ENCODE peak calls at places on chromosomes 13 and 19, in nine cellular contexts. One of them, this sample, is unnamed.

GRCh38 chr13:73549717-73550116 is 490.9 kb downstream of the KLF5 start:
- DNase-seq in tibial nerve: no peak
- DNase-seq in stimulated activated CD4-positive, alpha-beta T cell treated with anti-CD3 and anti-CD28 coated beads, Interleukin-1b, Interleukin-23, amount 100 ng/mL, for 1 hour: no peak
- DNase-seq in left cardiac atrium: no peak
- DNase-seq in right cardiac atrium: no peak
- DNase-seq in germinal center: no peak
- DNase-seq in M059J: no peak
- DNase-seq in kidney tubule cell: no peak
- DNase-seq in activated CD8-positive, alpha-beta memory T cell treated with anti-CD3 and anti-CD28 coated beads for 1 hour: no peak
- DNase-seq in this sample: no peak

GRCh38 chr13:48412881-48413351 is at the start of gene LPAR6:
- DNase-seq in tibial nerve: peak
- DNase-seq in stimulated activated CD4-positive, alpha-beta T cell treated with anti-CD3 and anti-CD28 coated beads, Interleukin-1b, Interleukin-23, amount 100 ng/mL, for 1 hour: no peak
- DNase-seq in left cardiac atrium: no peak
- DNase-seq in right cardiac atrium: no peak
- DNase-seq in germinal center: no peak
- DNase-seq in M059J: no peak
- DNase-seq in kidney tubule cell: peak
- DNase-seq in activated CD8-positive, alpha-beta memory T cell treated with anti-CD3 and anti-CD28 coated beads for 1 hour: no peak
- DNase-seq in this sample: peak

GRCh38 chr19:13652810-13653590 is 111.3 kb upstream of the MRI1 start:
- DNase-seq in tibial nerve: no peak
- DNase-seq in stimulated activated CD4-positive, alpha-beta T cell treated with anti-CD3 and anti-CD28 coated beads, Interleukin-1b, Interleukin-23, amount 100 ng/mL, for 1 hour: no peak
- DNase-seq in left cardiac atrium: no peak
- DNase-seq in right cardiac atrium: no peak
- DNase-seq in germinal center: no peak
- DNase-seq in M059J: no peak
- DNase-seq in kidney tubule cell: no peak
- DNase-seq in activated CD8-positive, alpha-beta memory T cell treated with anti-CD3 and anti-CD28 coated beads for 1 hour: no peak
- DNase-seq in this sample: peak

GRCh38 chr13:20526664-20527063 is 1.0 kb upstream of the CRYL1 start:
- DNase-seq in tibial nerve: no peak
- DNase-seq in stimulated activated CD4-positive, alpha-beta T cell treated with anti-CD3 and anti-CD28 coated beads, Interleukin-1b, Interleukin-23, amount 100 ng/mL, for 1 hour: no peak
- DNase-seq in left cardiac atrium: no peak
- DNase-seq in right cardiac atrium: no peak
- DNase-seq in germinal center: no peak
- DNase-seq in M059J: peak
- DNase-seq in kidney tubule cell: peak
- DNase-seq in activated CD8-positive, alpha-beta memory T cell treated with anti-CD3 and anti-CD28 coated beads for 1 hour: no peak
- DNase-seq in this sample: no peak

GRCh38 chr13:39385621-39386231 is 217.3 kb downstream of the LHFPL6 start:
- DNase-seq in tibial nerve: no peak
- DNase-seq in stimulated activated CD4-positive, alpha-beta T cell treated with anti-CD3 and anti-CD28 coated beads, Interleukin-1b, Interleukin-23, amount 100 ng/mL, for 1 hour: no peak
- DNase-seq in left cardiac atrium: no peak
- DNase-seq in right cardiac atrium: no peak
- DNase-seq in germinal center: no peak
- DNase-seq in M059J: peak
- DNase-seq in kidney tubule cell: no peak
- DNase-seq in activated CD8-positive, alpha-beta memory T cell treated with anti-CD3 and anti-CD28 coated beads for 1 hour: no peak
- DNase-seq in this sample: no peak

GRCh38 chr19:531753-532571 is at the start of gene CDC34:
- DNase-seq in tibial nerve: no peak
- DNase-seq in stimulated activated CD4-positive, alpha-beta T cell treated with anti-CD3 and anti-CD28 coated beads, Interleukin-1b, Interleukin-23, amount 100 ng/mL, for 1 hour: no peak
- DNase-seq in left cardiac atrium: no peak
- DNase-seq in right cardiac atrium: no peak
- DNase-seq in germinal center: peak
- DNase-seq in M059J: no peak
- DNase-seq in kidney tubule cell: no peak
- DNase-seq in activated CD8-positive, alpha-beta memory T cell treated with anti-CD3 and anti-CD28 coated beads for 1 hour: no peak
- DNase-seq in this sample: no peak

GRCh38 chr13:109883181-109884180 is 97.1 kb upstream of the IRS2 start:
- DNase-seq in tibial nerve: no peak
- DNase-seq in stimulated activated CD4-positive, alpha-beta T cell treated with anti-CD3 and anti-CD28 coated beads, Interleukin-1b, Interleukin-23, amount 100 ng/mL, for 1 hour: no peak
- DNase-seq in left cardiac atrium: no peak
- DNase-seq in right cardiac atrium: no peak
- DNase-seq in germinal center: no peak
- DNase-seq in M059J: no peak
- DNase-seq in kidney tubule cell: no peak
- DNase-seq in activated CD8-positive, alpha-beta memory T cell treated with anti-CD3 and anti-CD28 coated beads for 1 hour: no peak
- DNase-seq in this sample: no peak

GRCh38 chr13:26517931-26518330 is 39.6 kb upstream of the WASF3 start:
- DNase-seq in tibial nerve: no peak
- DNase-seq in stimulated activated CD4-positive, alpha-beta T cell treated with anti-CD3 and anti-CD28 coated beads, Interleukin-1b, Interleukin-23, amount 100 ng/mL, for 1 hour: no peak
- DNase-seq in left cardiac atrium: no peak
- DNase-seq in right cardiac atrium: no peak
- DNase-seq in germinal center: no peak
- DNase-seq in M059J: no peak
- DNase-seq in kidney tubule cell: no peak
- DNase-seq in activated CD8-positive, alpha-beta memory T cell treated with anti-CD3 and anti-CD28 coated beads for 1 hour: no peak
- DNase-seq in this sample: no peak

GRCh38 chr19:29768166-29768565 is 43.6 kb upstream of the CCNE1 start:
- DNase-seq in tibial nerve: no peak
- DNase-seq in stimulated activated CD4-positive, alpha-beta T cell treated with anti-CD3 and anti-CD28 coated beads, Interleukin-1b, Interleukin-23, amount 100 ng/mL, for 1 hour: no peak
- DNase-seq in left cardiac atrium: no peak
- DNase-seq in right cardiac atrium: no peak
- DNase-seq in germinal center: no peak
- DNase-seq in M059J: no peak
- DNase-seq in kidney tubule cell: no peak
- DNase-seq in activated CD8-positive, alpha-beta memory T cell treated with anti-CD3 and anti-CD28 coated beads for 1 hour: no peak
- DNase-seq in this sample: no peak

GRCh38 chr19:11044436-11044835 is 44.8 kb upstream of the LDLR start:
- DNase-seq in tibial nerve: no peak
- DNase-seq in stimulated activated CD4-positive, alpha-beta T cell treated with anti-CD3 and anti-CD28 coated beads, Interleukin-1b, Interleukin-23, amount 100 ng/mL, for 1 hour: no peak
- DNase-seq in left cardiac atrium: no peak
- DNase-seq in right cardiac atrium: no peak
- DNase-seq in germinal center: no peak
- DNase-seq in M059J: no peak
- DNase-seq in kidney tubule cell: no peak
- DNase-seq in activated CD8-positive, alpha-beta memory T cell treated with anti-CD3 and anti-CD28 coated beads for 1 hour: no peak
- DNase-seq in this sample: no peak

GRCh38 chr19:50232600-50232999 is 29.2 kb downstream of the MYH14 start:
- DNase-seq in tibial nerve: no peak
- DNase-seq in stimulated activated CD4-positive, alpha-beta T cell treated with anti-CD3 and anti-CD28 coated beads, Interleukin-1b, Interleukin-23, amount 100 ng/mL, for 1 hour: no peak
- DNase-seq in left cardiac atrium: no peak
- DNase-seq in right cardiac atrium: no peak
- DNase-seq in germinal center: no peak
- DNase-seq in M059J: no peak
- DNase-seq in kidney tubule cell: no peak
- DNase-seq in activated CD8-positive, alpha-beta memory T cell treated with anti-CD3 and anti-CD28 coated beads for 1 hour: no peak
- DNase-seq in this sample: no peak

GRCh38 chr19:6223461-6224307 is 56.1 kb downstream of the MLLT1 start:
- DNase-seq in tibial nerve: no peak
- DNase-seq in stimulated activated CD4-positive, alpha-beta T cell treated with anti-CD3 and anti-CD28 coated beads, Interleukin-1b, Interleukin-23, amount 100 ng/mL, for 1 hour: no peak
- DNase-seq in left cardiac atrium: no peak
- DNase-seq in right cardiac atrium: no peak
- DNase-seq in germinal center: no peak
- DNase-seq in M059J: no peak
- DNase-seq in kidney tubule cell: no peak
- DNase-seq in activated CD8-positive, alpha-beta memory T cell treated with anti-CD3 and anti-CD28 coated beads for 1 hour: no peak
- DNase-seq in this sample: no peak

GRCh38 chr13:36453518-36453917 is 21.2 kb downstream of the CCNA1 start:
- DNase-seq in tibial nerve: no peak
- DNase-seq in stimulated activated CD4-positive, alpha-beta T cell treated with anti-CD3 and anti-CD28 coated beads, Interleukin-1b, Interleukin-23, amount 100 ng/mL, for 1 hour: no peak
- DNase-seq in left cardiac atrium: no peak
- DNase-seq in right cardiac atrium: no peak
- DNase-seq in germinal center: no peak
- DNase-seq in M059J: peak
- DNase-seq in kidney tubule cell: no peak
- DNase-seq in activated CD8-positive, alpha-beta memory T cell treated with anti-CD3 and anti-CD28 coated beads for 1 hour: no peak
- DNase-seq in this sample: peak

GRCh38 chr13:75101997-75102720 is 379.8 kb downstream of the TBC1D4 start:
- DNase-seq in tibial nerve: no peak
- DNase-seq in stimulated activated CD4-positive, alpha-beta T cell treated with anti-CD3 and anti-CD28 coated beads, Interleukin-1b, Interleukin-23, amount 100 ng/mL, for 1 hour: no peak
- DNase-seq in left cardiac atrium: no peak
- DNase-seq in right cardiac atrium: no peak
- DNase-seq in germinal center: no peak
- DNase-seq in M059J: peak
- DNase-seq in kidney tubule cell: peak
- DNase-seq in activated CD8-positive, alpha-beta memory T cell treated with anti-CD3 and anti-CD28 coated beads for 1 hour: no peak
- DNase-seq in this sample: peak

GRCh38 chr13:111210488-111210887 is 95.4 kb downstream of the ARHGEF7 start:
- DNase-seq in tibial nerve: no peak
- DNase-seq in stimulated activated CD4-positive, alpha-beta T cell treated with anti-CD3 and anti-CD28 coated beads, Interleukin-1b, Interleukin-23, amount 100 ng/mL, for 1 hour: no peak
- DNase-seq in left cardiac atrium: no peak
- DNase-seq in right cardiac atrium: peak
- DNase-seq in germinal center: no peak
- DNase-seq in M059J: peak
- DNase-seq in kidney tubule cell: peak
- DNase-seq in activated CD8-positive, alpha-beta memory T cell treated with anti-CD3 and anti-CD28 coated beads for 1 hour: no peak
- DNase-seq in this sample: peak

GRCh38 chr19:695350-695949 is at the start of gene PRSS57:
- DNase-seq in tibial nerve: no peak
- DNase-seq in stimulated activated CD4-positive, alpha-beta T cell treated with anti-CD3 and anti-CD28 coated beads, Interleukin-1b, Interleukin-23, amount 100 ng/mL, for 1 hour: no peak
- DNase-seq in left cardiac atrium: no peak
- DNase-seq in right cardiac atrium: no peak
- DNase-seq in germinal center: no peak
- DNase-seq in M059J: no peak
- DNase-seq in kidney tubule cell: no peak
- DNase-seq in activated CD8-positive, alpha-beta memory T cell treated with anti-CD3 and anti-CD28 coated beads for 1 hour: no peak
- DNase-seq in this sample: no peak

This sample was measured in PC-3.